ENCODE peak calls at places on chromosomes 12 and 14, in four cellular contexts. X, Q, H and A are unnamed samples. For H3K4me1, the result is how much of the 10 kb centered on the place peaks cover.

GRCh38 chr12:13390381-13390856 is 193.9 kb downstream of the EMP1 start:
- DNase-seq in X (peak), Q (no peak), H (peak), A (peak)

GRCh38 chr12:125503128-125503527 is 437.9 kb downstream of the AACS start:
- DNase-seq in X (no peak), Q (no peak), H (no peak), A (no peak)

GRCh38 chr14:64213079-64213478 is 81.1 kb downstream of the ESR2 start:
- DNase-seq in X (no peak), Q (no peak), H (no peak), A (no peak)

GRCh38 chr12:88399811-88400210 is 180.5 kb downstream of the KITLG start:
- DNase-seq in X (no peak), Q (no peak), H (no peak), A (no peak)

GRCh38 chr14:68448379-68448778 is 344.5 kb downstream of the ZFP36L1 start:
- DNase-seq in X (no peak), Q (no peak), H (peak), A (no peak)

GRCh38 chr12:68641138-68641537 is 30.4 kb downstream of the RAP1B start:
- DNase-seq in X (peak), Q (no peak), H (no peak), A (no peak)

GRCh38 chr14:68946423-68946822 is 32.7 kb downstream of the ACTN1 start:
- DNase-seq in X (no peak), Q (no peak), H (no peak), A (no peak)

GRCh38 chr12:94955193-94955592 is 48.3 kb downstream of the NDUFA12 start:
- DNase-seq in X (no peak), Q (no peak), H (no peak), A (no peak)

GRCh38 chr12:121013715-121014114 is 2.6 kb downstream of the C12orf43 start:
- DNase-seq in X (no peak), Q (no peak), H (peak), A (no peak)

GRCh38 chr12:99253068-99253467 is 394.5 kb upstream of the GARIN6 start:
- DNase-seq in X (no peak), Q (peak), H (peak), A (no peak)

GRCh38 chr12:47095446-47096236 is 15.9 kb upstream of the AMIGO2 start:
- DNase-seq in X (no peak), Q (no peak), H (peak), A (no peak)

GRCh38 chr12:92365836-92366235 is 220.2 kb upstream of the BTG1 start:
- DNase-seq in X (no peak), Q (no peak), H (no peak), A (no peak)

GRCh38 chr12:122963928-122964240 is 2.4 kb downstream of the ABCB9 start:
- DNase-seq in X (peak), Q (no peak), H (no peak), A (no peak)

GRCh38 chr12:113469893-113470743 is 1.6 kb downstream of the LHX5 start:
- DNase-seq in X (no peak), Q (no peak), H (no peak), A (no peak)

GRCh38 chr12:52175411-52176350 is 16.1 kb downstream of the KRT80 start:
- DNase-seq in X (no peak), Q (peak), H (no peak), A (no peak)

GRCh38 chr14:34883954-34884353 is 8.8 kb upstream of the BAZ1A start:
- DNase-seq in X (no peak), Q (peak), H (no peak), A (no peak)

GRCh38 chr12:19005257-19005801 is 124.2 kb upstream of the PLEKHA5 start:
- DNase-seq in X (no peak), Q (no peak), H (no peak), A (no peak)

GRCh38 chr12:110860833-110861291 is 14.1 kb downstream of the CCDC63 start:
- DNase-seq in X (peak), Q (no peak), H (no peak), A (no peak)

GRCh38 chr14:23365353-23366162 is 586 bp upstream of the EFS start:
- DNase-seq in X (no peak), Q (no peak), H (no peak), A (no peak)

GRCh38 chr14:89899917-89900680 is 54.4 kb downstream of the EFCAB11 start:
- DNase-seq in X (peak), Q (peak), H (no peak), A (no peak)

GRCh38 chr14:69769623-69770022 is 2.7 kb downstream of the SRSF5 start:
- DNase-seq in X (peak), Q (no peak), H (no peak), A (no peak)

GRCh38 chr12:70982991-70983390 is 62.5 kb upstream of the PTPRR start:
- DNase-seq in X (no peak), Q (no peak), H (no peak), A (no peak)

GRCh38 chr12:89450922-89451321 is 73.7 kb downstream of the GALNT4 start:
- DNase-seq in X (no peak), Q (peak), H (no peak), A (no peak)

GRCh38 chr12:30145351-30146017 is 361.7 kb upstream of the TMTC1 start:
- DNase-seq in X (no peak), Q (no peak), H (no peak), A (no peak)

GRCh38 chr14:31990959-31991541 is 86.1 kb upstream of the ARHGAP5 start:
- DNase-seq in X (no peak), Q (peak), H (no peak), A (no peak)

GRCh38 chr12:89889051-89889450 is 180.4 kb upstream of the ATP2B1 start:
- DNase-seq in X (no peak), Q (no peak), H (no peak), A (no peak)

GRCh38 chr14:60064491-60065072 is 27.1 kb upstream of the PCNX4 start:
- DNase-seq in X (no peak), Q (peak), H (peak), A (no peak)

GRCh38 chr12:92036771-92037453 is 108.7 kb downstream of the BTG1 start:
- DNase-seq in X (peak), Q (no peak), H (no peak), A (no peak)

GRCh38 chr12:28242888-28243633 is 52.8 kb downstream of the CCDC91 start:
- DNase-seq in X (peak), Q (no peak), H (no peak), A (no peak)

GRCh38 chr12:1529862-1530591 is 64.4 kb downstream of the FBXL14 start:
- DNase-seq in X (no peak), Q (no peak), H (no peak), A (no peak)

GRCh38 chr12:67646775-67647174 is 1.8 kb upstream of the DYRK2 start:
- DNase-seq in X (no peak), Q (no peak), H (no peak), A (no peak)

GRCh38 chr12:3603576-3603975 is 112.6 kb downstream of the PRMT8 start:
- DNase-seq in X (no peak), Q (no peak), H (no peak), A (no peak)

GRCh38 chr12:40039598-40039997 is 66.3 kb downstream of the SLC2A13 start:
- DNase-seq in X (no peak), Q (no peak), H (no peak), A (no peak)

GRCh38 chr12:107600596-107601144 is 84.9 kb upstream of the PWP1 start:
- DNase-seq in X (no peak), Q (no peak), H (no peak), A (no peak)

GRCh38 chr14:100065942-100066574 is 836 bp downstream of the EVL start:
- DNase-seq in X (peak), Q (no peak), H (no peak), A (peak)

GRCh38 chr14:33894339-33894738 is 56.5 kb downstream of the EGLN3 start:
- DNase-seq in X (no peak), Q (no peak), H (no peak), A (no peak)

GRCh38 chr12:107500310-107500709 is 185.3 kb upstream of the PWP1 start:
- DNase-seq in X (no peak), Q (no peak), H (no peak), A (no peak)

GRCh38 chr12:132292328-132293319 is 36.8 kb downstream of the GALNT9 start:
- DNase-seq in X (no peak), Q (no peak), H (no peak), A (no peak)

GRCh38 chr12:9347328-9348127 is 139.3 kb upstream of the PZP start:
- DNase-seq in X (no peak), Q (no peak), H (no peak), A (no peak)

DNA sequence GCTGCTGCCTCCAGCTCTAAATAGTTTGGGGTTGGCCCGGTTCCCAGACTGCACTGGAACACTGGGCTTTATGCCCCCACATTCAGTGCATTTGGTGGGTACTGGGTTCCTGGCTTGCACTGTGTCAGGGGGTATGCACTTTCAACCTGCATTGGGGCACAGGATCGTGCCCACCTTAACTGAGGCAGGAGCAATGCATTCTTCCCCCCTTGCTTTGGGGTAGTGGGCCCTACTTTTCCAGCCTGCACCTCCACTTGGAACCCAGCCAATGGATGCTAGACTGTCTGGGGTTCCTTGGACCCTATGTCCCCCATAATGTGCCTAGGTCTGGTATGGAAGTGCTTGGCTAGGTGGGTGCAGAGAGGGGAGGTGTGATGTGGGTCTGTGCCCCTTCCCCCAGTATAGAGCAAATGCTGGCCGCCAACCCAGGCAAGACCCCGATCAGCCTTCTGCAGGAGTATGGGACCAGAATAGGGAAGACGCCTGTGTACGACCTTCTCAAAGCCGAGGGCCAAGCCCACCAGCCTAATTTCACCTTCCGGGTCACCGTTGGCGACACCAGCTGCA is 615 bp downstream of the TARBP2 start:
- DNase-seq in X (no peak), Q (no peak), H (no peak), A (no peak)
- TF ChIP-seq POLR2A in X (no peak), Q (no peak), H (no peak), A (no peak)

DNA sequence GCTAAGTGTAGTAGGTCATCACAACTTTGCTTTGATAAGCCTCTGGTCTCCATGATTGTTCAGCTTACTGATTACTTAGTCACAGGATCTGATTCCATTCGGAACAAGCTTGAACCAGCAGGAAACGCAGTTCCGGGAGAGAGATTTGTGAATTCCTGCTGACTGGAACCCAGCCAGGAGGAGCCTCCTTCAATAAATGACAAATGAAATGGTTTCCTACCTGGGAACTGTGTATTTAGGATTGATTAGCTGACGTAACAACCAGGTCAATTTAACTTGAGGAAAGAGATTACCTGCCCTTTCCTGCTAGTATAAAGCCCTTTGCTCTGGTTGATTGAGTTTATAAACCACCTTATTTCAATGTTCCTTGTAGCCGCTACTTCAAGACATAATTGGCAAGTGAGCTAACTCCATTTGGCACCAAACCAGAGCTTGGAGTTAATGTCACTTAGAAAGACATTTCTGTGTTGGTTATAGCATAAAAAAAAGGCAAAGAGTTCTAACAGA is 35.1 kb upstream of the KCNH3 start:
- DNase-seq in X (peak), Q (no peak), H (peak), A (no peak)
- H3K4me1 ChIP-seq in X (under half), Q (under half), H (half or more), A (under half)

GRCh38 chr12:102419094-102419764 is 61.1 kb downstream of the IGF1 start:
- DNase-seq in X (no peak), Q (no peak), H (no peak), A (no peak)

GRCh38 chr12:102426599-102427541 is 53.5 kb downstream of the IGF1 start:
- DNase-seq in X (no peak), Q (no peak), H (no peak), A (no peak)

GRCh38 chr12:102425109-102426009 is 55.0 kb downstream of the IGF1 start:
- DNase-seq in X (no peak), Q (no peak), H (no peak), A (no peak)

GRCh38 chr12:102423447-102423846 is 56.9 kb downstream of the IGF1 start:
- DNase-seq in X (no peak), Q (no peak), H (peak), A (no peak)

DNA sequence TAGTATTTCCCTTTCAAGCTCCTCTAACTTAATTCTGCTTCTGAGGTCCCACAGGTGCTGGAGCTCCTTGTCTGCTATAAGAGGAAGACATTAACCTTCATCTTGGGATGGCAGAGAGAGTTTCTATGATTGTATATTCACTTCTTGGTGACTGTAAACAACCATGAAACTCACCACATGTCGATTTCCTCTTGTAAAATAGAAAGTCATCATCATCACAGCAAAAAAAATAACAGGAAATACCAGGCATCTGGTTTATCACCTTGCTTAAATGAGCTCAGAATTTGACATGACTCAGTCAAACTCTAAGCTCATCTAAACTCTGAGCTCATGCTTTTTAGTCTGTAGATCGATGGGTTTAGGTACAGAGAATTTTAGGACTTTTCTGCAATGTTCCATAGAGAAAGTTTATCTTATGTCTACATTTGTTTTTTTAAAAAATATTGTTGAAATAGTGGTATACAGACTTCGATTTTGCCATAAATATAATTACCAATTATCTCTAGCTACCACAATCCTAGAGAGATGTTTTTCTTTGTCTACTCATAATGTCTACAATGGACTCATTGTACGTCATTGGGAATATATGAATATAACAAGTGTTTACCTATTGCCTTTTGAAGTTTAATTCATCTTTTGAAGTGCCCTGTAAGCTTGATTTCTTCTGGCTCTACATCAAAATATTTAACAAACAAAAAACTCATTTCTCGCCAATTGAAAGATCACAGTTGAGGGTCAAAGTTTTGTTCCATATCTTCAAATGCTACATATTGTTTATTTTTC is 58.4 kb downstream of the IGF1 start:
- DNase-seq in X (no peak), Q (no peak), H (peak), A (no peak)
- TF ChIP-seq POLR2A in X (no peak), Q (no peak), H (no peak), A (no peak)

DNA sequence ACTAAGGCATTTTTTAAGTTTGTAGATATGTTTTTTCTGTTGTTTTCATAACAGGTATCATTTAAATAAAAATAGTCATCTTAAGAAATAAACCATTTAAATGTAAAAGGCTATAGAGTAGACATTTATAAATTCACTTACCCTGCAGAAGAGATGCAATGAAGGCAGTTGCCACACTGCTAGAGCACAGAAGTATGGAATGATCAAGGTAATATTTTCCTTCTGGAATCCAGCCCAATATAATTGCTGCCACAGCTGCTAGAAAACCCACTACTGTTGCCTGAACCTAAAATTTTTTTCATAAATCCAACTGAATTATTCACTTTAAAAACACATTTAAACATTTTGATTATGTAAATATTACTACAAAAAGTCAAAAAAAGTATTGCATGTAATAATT is 69.2 kb downstream of the SLC41A2 start:
- DNase-seq in X (no peak), Q (no peak), H (no peak), A (no peak)
- H3K4me1 ChIP-seq in X (under half), Q (under half), H (under half), A (under half)

GRCh38 chr14:77918448-77918847 is 118.5 kb downstream of the ADCK1 start:
- DNase-seq in X (no peak), Q (no peak), H (no peak), A (no peak)
- TF ChIP-seq POLR2A in X (no peak), Q (no peak), H (no peak), A (no peak)

GRCh38 chr14:73748858-73749357 is 34.7 kb upstream of the PNMA1 start:
- DNase-seq in X (no peak), Q (no peak), H (no peak), A (no peak)
- H3K4me1 ChIP-seq in X (half or more), Q (half or more), H (half or more), A (half or more)